ENCODE peak calls at places on chromosomes 4 and X, in six cellular contexts. One of them, this sample, is unnamed. For H3K4me1, the result is how much of the 10 kb centered on the place peaks cover.

GRCh38 chrX:13658602-13659001 is 5.7 kb downstream of the TCEANC start:
- DNase-seq in CD8-positive, alpha-beta T cell: peak
- DNase-seq in left ventricle myocardium inferior: no peak
- DNase-seq in H9: no peak
- DNase-seq in pancreas: no peak
- DNase-seq in heart right ventricle: no peak
- DNase-seq in this sample: no peak

GRCh38 chr4:42566835-42567234 is 90.1 kb downstream of the ATP8A1 start:
- DNase-seq in CD8-positive, alpha-beta T cell: no peak
- DNase-seq in left ventricle myocardium inferior: no peak
- DNase-seq in H9: no peak
- DNase-seq in pancreas: no peak
- DNase-seq in heart right ventricle: no peak
- DNase-seq in this sample: no peak

GRCh38 chr4:74682567-74683359 is 111.6 kb downstream of the BTC start:
- DNase-seq in CD8-positive, alpha-beta T cell: no peak
- DNase-seq in left ventricle myocardium inferior: no peak
- DNase-seq in H9: peak
- DNase-seq in pancreas: peak
- DNase-seq in heart right ventricle: no peak
- DNase-seq in this sample: no peak

GRCh38 chrX:129721870-129722269 is 16.9 kb upstream of the XPNPEP2 start:
- DNase-seq in CD8-positive, alpha-beta T cell: no peak
- DNase-seq in left ventricle myocardium inferior: no peak
- DNase-seq in H9: no peak
- DNase-seq in pancreas: no peak
- DNase-seq in heart right ventricle: no peak
- DNase-seq in this sample: no peak

GRCh38 chr4:6894086-6894478 is 15.5 kb upstream of the TBC1D14 start:
- DNase-seq in CD8-positive, alpha-beta T cell: no peak
- DNase-seq in left ventricle myocardium inferior: no peak
- DNase-seq in H9: no peak
- DNase-seq in pancreas: no peak
- DNase-seq in heart right ventricle: no peak
- DNase-seq in this sample: no peak

GRCh38 chr4:8547912-8548730 is 32.1 kb upstream of the GPR78 start:
- DNase-seq in CD8-positive, alpha-beta T cell: no peak
- DNase-seq in left ventricle myocardium inferior: no peak
- DNase-seq in H9: no peak
- DNase-seq in pancreas: no peak
- DNase-seq in heart right ventricle: no peak
- DNase-seq in this sample: no peak

GRCh38 chrX:107826286-107827136 is 845 bp downstream of the MID2 start:
- DNase-seq in CD8-positive, alpha-beta T cell: peak
- DNase-seq in left ventricle myocardium inferior: peak
- DNase-seq in H9: peak
- DNase-seq in pancreas: peak
- DNase-seq in heart right ventricle: peak
- DNase-seq in this sample: peak

GRCh38 chr4:73525611-73526010 is 44.1 kb downstream of the AFM start:
- DNase-seq in CD8-positive, alpha-beta T cell: no peak
- DNase-seq in left ventricle myocardium inferior: no peak
- DNase-seq in H9: no peak
- DNase-seq in pancreas: no peak
- DNase-seq in heart right ventricle: no peak
- DNase-seq in this sample: no peak

GRCh38 chrX:15714529-15714928 is 23.5 kb upstream of the CA5B start:
- DNase-seq in CD8-positive, alpha-beta T cell: no peak
- DNase-seq in left ventricle myocardium inferior: peak
- DNase-seq in H9: no peak
- DNase-seq in pancreas: peak
- DNase-seq in heart right ventricle: peak
- DNase-seq in this sample: peak

GRCh38 chr4:1792832-1793495 is at the start of gene FGFR3:
- DNase-seq in CD8-positive, alpha-beta T cell: peak
- DNase-seq in left ventricle myocardium inferior: peak
- DNase-seq in H9: peak
- DNase-seq in pancreas: peak
- DNase-seq in heart right ventricle: peak
- DNase-seq in this sample: peak

GRCh38 chr4:142549726-142550463 is 296.2 kb downstream of the INPP4B start:
- DNase-seq in CD8-positive, alpha-beta T cell: no peak
- DNase-seq in left ventricle myocardium inferior: no peak
- DNase-seq in H9: no peak
- DNase-seq in pancreas: peak
- DNase-seq in heart right ventricle: no peak
- DNase-seq in this sample: no peak

GRCh38 chr4:83561381-83561780 is 25.5 kb downstream of the GPAT3 start:
- DNase-seq in CD8-positive, alpha-beta T cell: no peak
- DNase-seq in left ventricle myocardium inferior: no peak
- DNase-seq in H9: no peak
- DNase-seq in pancreas: no peak
- DNase-seq in heart right ventricle: no peak
- DNase-seq in this sample: no peak

GRCh38 chrX:115260330-115260729 is 26.4 kb upstream of the LRCH2 start:
- DNase-seq in CD8-positive, alpha-beta T cell: no peak
- DNase-seq in left ventricle myocardium inferior: no peak
- DNase-seq in H9: no peak
- DNase-seq in pancreas: no peak
- DNase-seq in heart right ventricle: no peak
- DNase-seq in this sample: no peak

GRCh38 chrX:75365243-75365975 is 91.5 kb downstream of the UPRT start:
- DNase-seq in CD8-positive, alpha-beta T cell: no peak
- DNase-seq in left ventricle myocardium inferior: no peak
- DNase-seq in H9: no peak
- DNase-seq in pancreas: no peak
- DNase-seq in heart right ventricle: no peak
- DNase-seq in this sample: no peak

GRCh38 chr4:1192091-1192492 is 19.7 kb upstream of the SPON2 start:
- DNase-seq in CD8-positive, alpha-beta T cell: no peak
- DNase-seq in left ventricle myocardium inferior: peak
- DNase-seq in H9: no peak
- DNase-seq in pancreas: peak
- DNase-seq in heart right ventricle: peak
- DNase-seq in this sample: peak

GRCh38 chrX:13051529-13052172 is 7.2 kb upstream of the FAM9C start:
- DNase-seq in CD8-positive, alpha-beta T cell: peak
- DNase-seq in left ventricle myocardium inferior: no peak
- DNase-seq in H9: no peak
- DNase-seq in pancreas: no peak
- DNase-seq in heart right ventricle: peak
- DNase-seq in this sample: no peak

GRCh38 chr4:185914583-185915199 is 102.7 kb upstream of the SORBS2 start:
- DNase-seq in CD8-positive, alpha-beta T cell: no peak
- DNase-seq in left ventricle myocardium inferior: no peak
- DNase-seq in H9: no peak
- DNase-seq in pancreas: no peak
- DNase-seq in heart right ventricle: no peak
- DNase-seq in this sample: no peak

GRCh38 chrX:131802836-131803626 is 220.1 kb upstream of the STK26 start:
- DNase-seq in CD8-positive, alpha-beta T cell: peak
- DNase-seq in left ventricle myocardium inferior: no peak
- DNase-seq in H9: no peak
- DNase-seq in pancreas: no peak
- DNase-seq in heart right ventricle: peak
- DNase-seq in this sample: peak

GRCh38 chr4:6134612-6135220 is 65.6 kb downstream of the JAKMIP1 start:
- DNase-seq in CD8-positive, alpha-beta T cell: peak
- DNase-seq in left ventricle myocardium inferior: no peak
- DNase-seq in H9: peak
- DNase-seq in pancreas: no peak
- DNase-seq in heart right ventricle: no peak
- DNase-seq in this sample: no peak

GRCh38 chr4:88573995-88574394 is 18.3 kb upstream of the HERC3 start:
- DNase-seq in CD8-positive, alpha-beta T cell: no peak
- DNase-seq in left ventricle myocardium inferior: no peak
- DNase-seq in H9: peak
- DNase-seq in pancreas: no peak
- DNase-seq in heart right ventricle: no peak
- DNase-seq in this sample: no peak

GRCh38 chr4:54548098-54548620 is 109.6 kb upstream of the KIT start:
- DNase-seq in CD8-positive, alpha-beta T cell: no peak
- DNase-seq in left ventricle myocardium inferior: no peak
- DNase-seq in H9: no peak
- DNase-seq in pancreas: no peak
- DNase-seq in heart right ventricle: no peak
- DNase-seq in this sample: no peak

GRCh38 chr4:83440899-83441298 is 14.7 kb downstream of the HELQ start:
- DNase-seq in CD8-positive, alpha-beta T cell: no peak
- DNase-seq in left ventricle myocardium inferior: no peak
- DNase-seq in H9: no peak
- DNase-seq in pancreas: no peak
- DNase-seq in heart right ventricle: no peak
- DNase-seq in this sample: no peak

GRCh38 chrX:29858714-29859113 is 356.6 kb upstream of the MAGEB2 start:
- DNase-seq in CD8-positive, alpha-beta T cell: no peak
- DNase-seq in left ventricle myocardium inferior: no peak
- DNase-seq in H9: no peak
- DNase-seq in pancreas: no peak
- DNase-seq in heart right ventricle: no peak
- DNase-seq in this sample: no peak

GRCh38 chrX:111411591-111412371 is at the start of gene DCX:
- DNase-seq in CD8-positive, alpha-beta T cell: no peak
- DNase-seq in left ventricle myocardium inferior: no peak
- DNase-seq in H9: peak
- DNase-seq in pancreas: no peak
- DNase-seq in heart right ventricle: no peak
- DNase-seq in this sample: no peak

GRCh38 chr4:6815029-6815836 is 32.7 kb downstream of the KIAA0232 start:
- DNase-seq in CD8-positive, alpha-beta T cell: no peak
- DNase-seq in left ventricle myocardium inferior: no peak
- DNase-seq in H9: no peak
- DNase-seq in pancreas: peak
- DNase-seq in heart right ventricle: no peak
- DNase-seq in this sample: no peak

GRCh38 chrX:47634871-47635575 is 5.3 kb upstream of the CFP start:
- DNase-seq in CD8-positive, alpha-beta T cell: no peak
- DNase-seq in left ventricle myocardium inferior: no peak
- DNase-seq in H9: no peak
- DNase-seq in pancreas: no peak
- DNase-seq in heart right ventricle: no peak
- DNase-seq in this sample: no peak

GRCh38 chrX:106927023-106927422 is 6.8 kb downstream of the CLDN2 start:
- DNase-seq in CD8-positive, alpha-beta T cell: no peak
- DNase-seq in left ventricle myocardium inferior: no peak
- DNase-seq in H9: no peak
- DNase-seq in pancreas: no peak
- DNase-seq in heart right ventricle: no peak
- DNase-seq in this sample: no peak

GRCh38 chr4:183097251-183098079 is 1.6 kb upstream of the WWC2 start:
- DNase-seq in CD8-positive, alpha-beta T cell: peak
- DNase-seq in left ventricle myocardium inferior: peak
- DNase-seq in H9: peak
- DNase-seq in pancreas: no peak
- DNase-seq in heart right ventricle: peak
- DNase-seq in this sample: peak

GRCh38 chr4:109004431-109004830 is 241.6 kb upstream of the ETNPPL start:
- DNase-seq in CD8-positive, alpha-beta T cell: no peak
- DNase-seq in left ventricle myocardium inferior: no peak
- DNase-seq in H9: no peak
- DNase-seq in pancreas: no peak
- DNase-seq in heart right ventricle: no peak
- DNase-seq in this sample: no peak

GRCh38 chr4:158809611-158810486 is 41.0 kb downstream of the FNIP2 start:
- DNase-seq in CD8-positive, alpha-beta T cell: no peak
- DNase-seq in left ventricle myocardium inferior: no peak
- DNase-seq in H9: no peak
- DNase-seq in pancreas: no peak
- DNase-seq in heart right ventricle: no peak
- DNase-seq in this sample: no peak

GRCh38 chrX:125096870-125097269 is 222.8 kb upstream of the TEX13C start:
- DNase-seq in CD8-positive, alpha-beta T cell: no peak
- DNase-seq in left ventricle myocardium inferior: no peak
- DNase-seq in H9: no peak
- DNase-seq in pancreas: no peak
- DNase-seq in heart right ventricle: no peak
- DNase-seq in this sample: no peak

GRCh38 chr4:117626664-117627063 is 407.6 kb upstream of the NDST3 start:
- DNase-seq in CD8-positive, alpha-beta T cell: no peak
- DNase-seq in left ventricle myocardium inferior: no peak
- DNase-seq in H9: no peak
- DNase-seq in pancreas: no peak
- DNase-seq in heart right ventricle: no peak
- DNase-seq in this sample: no peak
- H3K4me1 ChIP-seq in CD8-positive, alpha-beta T cell: under half
- H3K4me1 ChIP-seq in left ventricle myocardium inferior: under half
- H3K4me1 ChIP-seq in H9: under half
- H3K4me1 ChIP-seq in pancreas: under half
- H3K4me1 ChIP-seq in heart right ventricle: under half
- H3K4me1 ChIP-seq in this sample: under half

GRCh38 chrX:8404958-8405357 is 59.7 kb upstream of the VCX3B start:
- DNase-seq in CD8-positive, alpha-beta T cell: no peak
- DNase-seq in left ventricle myocardium inferior: no peak
- DNase-seq in H9: no peak
- DNase-seq in pancreas: no peak
- DNase-seq in heart right ventricle: no peak
- DNase-seq in this sample: no peak
- H3K4me1 ChIP-seq in CD8-positive, alpha-beta T cell: under half
- H3K4me1 ChIP-seq in left ventricle myocardium inferior: under half
- H3K4me1 ChIP-seq in H9: under half
- H3K4me1 ChIP-seq in pancreas: under half
- H3K4me1 ChIP-seq in heart right ventricle: under half
- H3K4me1 ChIP-seq in this sample: under half

GRCh38 chr4:48189731-48190130 is 55.7 kb upstream of the TXK start:
- DNase-seq in CD8-positive, alpha-beta T cell: no peak
- DNase-seq in left ventricle myocardium inferior: no peak
- DNase-seq in H9: no peak
- DNase-seq in pancreas: no peak
- DNase-seq in heart right ventricle: no peak
- DNase-seq in this sample: no peak
- H3K4me1 ChIP-seq in CD8-positive, alpha-beta T cell: under half
- H3K4me1 ChIP-seq in left ventricle myocardium inferior: under half
- H3K4me1 ChIP-seq in H9: under half
- H3K4me1 ChIP-seq in pancreas: under half
- H3K4me1 ChIP-seq in heart right ventricle: under half
- H3K4me1 ChIP-seq in this sample: under half

GRCh38 chr4:173513651-173514050 is 16.4 kb downstream of the HAND2 start:
- DNase-seq in CD8-positive, alpha-beta T cell: no peak
- DNase-seq in left ventricle myocardium inferior: no peak
- DNase-seq in H9: no peak
- DNase-seq in pancreas: no peak
- DNase-seq in heart right ventricle: no peak
- DNase-seq in this sample: no peak

GRCh38 chr4:173516621-173517612 is 13.1 kb downstream of the HAND2 start:
- DNase-seq in CD8-positive, alpha-beta T cell: no peak
- DNase-seq in left ventricle myocardium inferior: no peak
- DNase-seq in H9: peak
- DNase-seq in pancreas: no peak
- DNase-seq in heart right ventricle: no peak
- DNase-seq in this sample: no peak

GRCh38 chr4:173515458-173515857 is 14.6 kb downstream of the HAND2 start:
- DNase-seq in CD8-positive, alpha-beta T cell: no peak
- DNase-seq in left ventricle myocardium inferior: no peak
- DNase-seq in H9: no peak
- DNase-seq in pancreas: no peak
- DNase-seq in heart right ventricle: no peak
- DNase-seq in this sample: no peak

GRCh38 chr4:173511787-173512361 is 18.2 kb downstream of the HAND2 start:
- DNase-seq in CD8-positive, alpha-beta T cell: no peak
- DNase-seq in left ventricle myocardium inferior: no peak
- DNase-seq in H9: no peak
- DNase-seq in pancreas: no peak
- DNase-seq in heart right ventricle: no peak
- DNase-seq in this sample: no peak

GRCh38 chr4:173514641-173515217 is 15.3 kb downstream of the HAND2 start:
- DNase-seq in CD8-positive, alpha-beta T cell: no peak
- DNase-seq in left ventricle myocardium inferior: no peak
- DNase-seq in H9: no peak
- DNase-seq in pancreas: no peak
- DNase-seq in heart right ventricle: no peak
- DNase-seq in this sample: no peak
- H3K4me1 ChIP-seq in CD8-positive, alpha-beta T cell: under half
- H3K4me1 ChIP-seq in left ventricle myocardium inferior: under half
- H3K4me1 ChIP-seq in H9: under half
- H3K4me1 ChIP-seq in pancreas: under half
- H3K4me1 ChIP-seq in heart right ventricle: under half
- H3K4me1 ChIP-seq in this sample: under half